ENCODE peak calls at places on chromosomes 1 and 21, in ten cellular contexts. R is H54; E is activated naive CD4-positive, alpha-beta T cell; M is H7; A is Ammon's horn; J is pancreas; D is cardiac fibroblast; B is H1; S is EH; Q is CD4-positive, alpha-beta memory T cell. W is an unnamed sample.

GRCh38 chr1:29991025-29991424 is 732.4 kb downstream of the MATN1 start:
- DNase-seq in R (no peak), Q (no peak), B (no peak), E (no peak), J (no peak), M (peak; percentile 91), A (no peak), D (no peak), S (no peak), W (no peak)

GRCh38 chr1:168687796-168688195 is 41.2 kb downstream of the DPT start:
- DNase-seq in E (no peak), J (no peak), D (no peak), M (peak; percentile 31), A (no peak), R (no peak), Q (no peak), S (peak; percentile 1), B (no peak), W (no peak)

GRCh38 chr1:161725888-161726630 is 4.7 kb downstream of the FCRLB start:
- DNase-seq in A (peak; percentile 65), D (peak; percentile 59), R (peak; percentile 30), Q (peak; percentile 52), J (peak; percentile 80), M (peak; percentile 72), S (peak; percentile 72), B (no peak), E (peak; percentile 32), W (no peak)

GRCh38 chr1:166999090-166999489 is 10.0 kb downstream of the MAEL start:
- DNase-seq in B (no peak), E (no peak), R (no peak), A (no peak), J (no peak), M (no peak), Q (no peak), S (no peak), D (no peak), W (no peak)

GRCh38 chr1:29245876-29246275 is 9.6 kb downstream of the PTPRU start:
- DNase-seq in Q (no peak), E (no peak), A (peak; percentile 65), D (peak; percentile 49), J (no peak), B (no peak), S (peak; percentile 58), M (no peak), R (no peak), W (no peak)

GRCh38 chr1:210800301-210800700 is 333.6 kb downstream of the KCNH1 start:
- DNase-seq in S (no peak), M (no peak), R (no peak), B (no peak), E (no peak), D (no peak), Q (no peak), A (no peak), J (no peak), W (no peak)

GRCh38 chr1:65113298-65113697 is 34.7 kb upstream of the AK4 start:
- DNase-seq in D (no peak), J (no peak), A (no peak), B (no peak), R (no peak), S (no peak), M (no peak), E (no peak), Q (no peak), W (no peak)

GRCh38 chr1:174445817-174446216 is 1.9 kb upstream of the GPR52 start:
- DNase-seq in E (no peak), S (no peak), D (no peak), J (no peak), M (peak; percentile 16), B (no peak), R (no peak), A (peak; percentile 43), Q (no peak), W (no peak)

GRCh38 chr1:35062518-35063196 is 16.5 kb upstream of the ZMYM1 start:
- DNase-seq in D (peak; percentile 92), R (peak; percentile 62), J (no peak), A (peak; percentile 7), B (no peak), Q (no peak), E (no peak), S (peak; percentile 45), M (no peak), W (no peak)

GRCh38 chr1:155171836-155172731 is 1.0 kb downstream of the KRTCAP2 start:
- DNase-seq in S (no peak), E (no peak), A (no peak), M (no peak), R (no peak), D (no peak), B (no peak), J (no peak), Q (no peak), W (no peak)

GRCh38 chr1:91500756-91501526 is at the start of gene CDC7:
- DNase-seq in D (peak; percentile 96), Q (peak; percentile 69), E (peak; percentile 73), A (peak; percentile 89), S (peak; percentile 90), J (peak; percentile 95), M (peak; percentile 86), B (peak; percentile 79), R (peak; percentile 65), W (peak; percentile 85)

GRCh38 chr1:14282583-14283186 is 315.8 kb upstream of the KAZN start:
- DNase-seq in M (peak; percentile 30), D (no peak), E (no peak), A (no peak), S (no peak), J (no peak), B (no peak), R (peak; percentile 9), Q (no peak), W (no peak)

GRCh38 chr1:59199734-59200376 is 97.0 kb upstream of the FGGY start:
- DNase-seq in R (no peak), E (no peak), Q (no peak), J (no peak), S (no peak), A (no peak), D (no peak), B (no peak), M (no peak), W (no peak)

GRCh38 chr21:44063151-44063912 is 43.9 kb upstream of the PWP2 start:
- DNase-seq in R (no peak), J (no peak), D (no peak), E (no peak), A (no peak), M (no peak), Q (no peak), B (no peak), S (no peak), W (no peak)

GRCh38 chr1:27643626-27644368 is 8.8 kb upstream of the FGR start:
- DNase-seq in S (peak; percentile 64), J (no peak), A (no peak), E (peak; percentile 58), D (peak; percentile 72), Q (peak; percentile 71), M (peak; percentile 84), R (peak; percentile 41), B (no peak), W (peak; percentile 54)

W was measured in HCT116.